ENCODE peak calls at places on chromosomes 3 and 15, in four cellular contexts. S is GM12878, U is HepG2, H is H1. Z is an unnamed sample.

GRCh38 chr3:61053781-61054496 is 197.3 kb downstream of the FHIT start:
- DNase-seq in S (no peak), U (peak; percentile 7), H (no peak), Z (no peak)

GRCh38 chr3:99499235-99499798 is 139.1 kb upstream of the COL8A1 start:
- DNase-seq in S (peak; percentile 16), U (peak; percentile 6), H (no peak), Z (peak; percentile 33)

GRCh38 chr3:100129944-100130343 is 15.6 kb upstream of the FILIP1L start:
- DNase-seq in S (no peak), U (no peak), H (no peak), Z (no peak)

GRCh38 chr3:81699921-81700320 is 61.5 kb downstream of the GBE1 start:
- DNase-seq in S (no peak), U (no peak), H (no peak), Z (no peak)

GRCh38 chr3:148075829-148076716 is 621.6 kb upstream of the AGTR1 start:
- DNase-seq in S (no peak), U (peak; percentile 16), H (no peak), Z (peak; percentile 36)

GRCh38 chr3:107910713-107911259 is 180.0 kb downstream of the CD47 start:
- DNase-seq in S (peak; percentile 24), U (no peak), H (no peak), Z (no peak)

GRCh38 chr3:44923634-44924033 is 49.2 kb downstream of the TGM4 start:
- DNase-seq in S (no peak), U (no peak), H (no peak), Z (no peak)

GRCh38 chr3:43362961-43363360 is 76.6 kb downstream of the SNRK start:
- DNase-seq in S (no peak), U (no peak), H (no peak), Z (no peak)

GRCh38 chr15:42691770-42692169 is 45.2 kb downstream of the CDAN1 start:
- DNase-seq in S (no peak), U (no peak), H (no peak), Z (no peak)

GRCh38 chr3:89032331-89033063 is 74.9 kb upstream of the EPHA3 start:
- DNase-seq in S (no peak), U (no peak), H (no peak), Z (no peak)

GRCh38 chr3:171850968-171851600 is 7.9 kb downstream of the TMEM212 start:
- DNase-seq in S (no peak), U (no peak), H (no peak), Z (no peak)

GRCh38 chr15:52337198-52337853 is 41.7 kb upstream of the MYO5C start:
- DNase-seq in S (no peak), U (peak; percentile 16), H (no peak), Z (no peak)

GRCh38 chr3:195886181-195887141 is 21.9 kb downstream of the TNK2 start:
- DNase-seq in S (no peak), U (no peak), H (no peak), Z (no peak)

GRCh38 chr3:100401674-100402036 is 316 bp downstream of the LNP1 start:
- DNase-seq in S (no peak), U (no peak), H (no peak), Z (no peak)

GRCh38 chr15:79740581-79740980 is 156.2 kb downstream of the MTHFS start:
- DNase-seq in S (no peak), U (no peak), H (no peak), Z (no peak)

GRCh38 chr15:66706225-66706732 is 4.2 kb downstream of the SMAD6 start:
- DNase-seq in S (no peak), U (no peak), H (no peak), Z (no peak)

GRCh38 chr3:56724580-56725142 is 41.6 kb upstream of the TASOR start:
- DNase-seq in S (no peak), U (no peak), H (no peak), Z (no peak)

GRCh38 chr15:31554261-31554660 is 227.6 kb downstream of the KLF13 start:
- DNase-seq in S (no peak), U (no peak), H (no peak), Z (no peak)

GRCh38 chr3:139541156-139541897 is 1.8 kb upstream of the RBP1 start:
- DNase-seq in S (no peak), U (no peak), H (no peak), Z (no peak)

GRCh38 chr3:133561682-133562081 is 11.8 kb upstream of the CDV3 start:
- DNase-seq in S (no peak), U (no peak), H (no peak), Z (no peak)
- TF ChIP-seq SUZ12 in S (no peak), U (no peak), H (no peak), Z (no peak)

GRCh38 chr3:12719541-12719940 is 39.5 kb downstream of the TMEM40 start:
- DNase-seq in S (no peak), U (no peak), H (no peak), Z (no peak)

GRCh38 chr3:12722205-12722604 is 36.9 kb downstream of the TMEM40 start:
- DNase-seq in S (no peak), U (no peak), H (no peak), Z (no peak)

GRCh38 chr3:12714278-12714677 is 44.8 kb downstream of the TMEM40 start:
- DNase-seq in S (no peak), U (no peak), H (no peak), Z (no peak)

GRCh38 chr3:12719984-12720656 is 38.9 kb downstream of the TMEM40 start:
- DNase-seq in S (no peak), U (peak; percentile 84), H (peak; percentile 76), Z (peak; percentile 74)

GRCh38 chr3:12716605-12717121 is 42.4 kb downstream of the TMEM40 start:
- DNase-seq in S (no peak), U (no peak), H (no peak), Z (no peak)
- TF ChIP-seq ZNF274 in S (no peak), U (no peak), H (no peak), Z (no peak)

DNA sequence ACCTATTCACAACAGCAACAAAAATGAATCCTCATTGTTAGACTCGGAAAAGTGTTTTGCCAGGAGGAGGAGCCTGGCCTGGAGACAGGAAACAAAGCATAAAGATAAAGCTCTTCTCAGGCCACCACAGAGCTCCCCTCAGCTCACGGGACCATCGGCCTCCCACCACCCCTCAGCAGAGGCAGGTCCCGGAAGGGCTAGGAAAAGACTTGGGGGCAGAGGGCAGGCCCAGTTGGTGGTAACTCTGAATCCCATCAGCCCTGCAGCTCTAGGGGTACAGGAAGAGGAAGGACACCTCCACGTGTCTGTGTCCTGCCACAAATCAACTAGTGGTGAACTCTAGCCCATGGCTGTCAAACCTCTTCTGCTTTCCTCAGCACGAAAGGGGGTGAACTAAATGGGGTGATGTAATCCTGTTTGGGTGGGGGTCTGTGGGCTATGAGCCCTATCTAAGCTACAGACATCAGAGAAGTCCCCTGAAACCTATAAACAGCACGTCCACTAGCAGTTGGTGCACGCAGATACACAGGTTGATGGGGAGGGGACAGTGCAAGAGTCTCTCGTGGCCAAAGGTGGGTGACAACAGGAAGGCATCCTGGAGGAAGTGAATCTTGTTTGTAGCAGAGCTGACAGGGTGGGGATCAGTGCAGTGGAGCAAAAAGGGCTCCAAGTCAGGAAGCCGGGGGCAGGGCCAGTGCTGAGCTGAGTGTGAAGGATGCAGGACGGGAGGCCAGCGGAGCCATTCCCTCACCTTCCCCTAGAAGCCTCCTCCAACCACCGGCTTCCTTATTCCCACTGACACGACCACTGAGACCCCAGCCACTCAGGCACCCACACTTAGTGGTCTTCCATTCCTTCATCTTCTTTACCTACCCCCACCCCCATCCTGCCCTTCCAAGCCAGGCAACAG is 111.1 kb upstream of the HACD2 start:
- DNase-seq in S (no peak), U (no peak), H (no peak), Z (no peak)
- H3K9ac ChIP-seq in S (no peak overlapping the region), U (no peak overlapping the region), H (no peak overlapping the region), Z (no peak overlapping the region)

GRCh38 chr3:136818851-136819783 is at the start of gene SLC35G2:
- DNase-seq in S (no peak), U (peak; percentile 55), H (peak; percentile 83), Z (no peak)
- TF ChIP-seq SUZ12 in S (peak; percentile 16), U (no peak), H (no peak), Z (no peak)

GRCh38 chr15:68378595-68378994 is 53.4 kb downstream of the ITGA11 start:
- DNase-seq in S (no peak), U (no peak), H (no peak), Z (no peak)
- TF ChIP-seq ZNF274 in S (no peak), U (no peak), H (no peak), Z (no peak)

DNA sequence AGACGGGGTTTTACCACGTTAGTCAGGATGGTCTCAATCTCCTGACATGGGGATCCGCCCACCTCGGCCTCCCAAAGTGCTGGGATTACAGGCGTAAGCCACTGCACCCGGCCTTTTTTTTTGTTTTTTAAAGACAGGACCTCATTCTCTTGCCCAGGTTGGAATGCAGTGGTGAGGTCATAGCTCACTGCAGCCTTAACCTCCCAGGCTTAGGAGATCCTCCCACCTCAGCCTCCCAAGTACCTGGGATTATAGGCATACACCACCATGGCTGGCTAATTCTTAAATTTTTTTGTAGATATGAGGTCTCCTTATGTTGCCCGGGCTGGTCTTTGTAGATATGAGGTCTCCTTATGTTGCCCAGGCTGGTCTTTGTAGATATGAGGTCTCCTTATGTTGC is 82.3 kb upstream of the RNU6-1 start:
- DNase-seq in S (no peak), U (no peak), H (no peak), Z (no peak)
- H3K9ac ChIP-seq in S (no peak overlapping the region), U (no peak overlapping the region), H (no peak overlapping the region), Z (no peak overlapping the region)

DNA sequence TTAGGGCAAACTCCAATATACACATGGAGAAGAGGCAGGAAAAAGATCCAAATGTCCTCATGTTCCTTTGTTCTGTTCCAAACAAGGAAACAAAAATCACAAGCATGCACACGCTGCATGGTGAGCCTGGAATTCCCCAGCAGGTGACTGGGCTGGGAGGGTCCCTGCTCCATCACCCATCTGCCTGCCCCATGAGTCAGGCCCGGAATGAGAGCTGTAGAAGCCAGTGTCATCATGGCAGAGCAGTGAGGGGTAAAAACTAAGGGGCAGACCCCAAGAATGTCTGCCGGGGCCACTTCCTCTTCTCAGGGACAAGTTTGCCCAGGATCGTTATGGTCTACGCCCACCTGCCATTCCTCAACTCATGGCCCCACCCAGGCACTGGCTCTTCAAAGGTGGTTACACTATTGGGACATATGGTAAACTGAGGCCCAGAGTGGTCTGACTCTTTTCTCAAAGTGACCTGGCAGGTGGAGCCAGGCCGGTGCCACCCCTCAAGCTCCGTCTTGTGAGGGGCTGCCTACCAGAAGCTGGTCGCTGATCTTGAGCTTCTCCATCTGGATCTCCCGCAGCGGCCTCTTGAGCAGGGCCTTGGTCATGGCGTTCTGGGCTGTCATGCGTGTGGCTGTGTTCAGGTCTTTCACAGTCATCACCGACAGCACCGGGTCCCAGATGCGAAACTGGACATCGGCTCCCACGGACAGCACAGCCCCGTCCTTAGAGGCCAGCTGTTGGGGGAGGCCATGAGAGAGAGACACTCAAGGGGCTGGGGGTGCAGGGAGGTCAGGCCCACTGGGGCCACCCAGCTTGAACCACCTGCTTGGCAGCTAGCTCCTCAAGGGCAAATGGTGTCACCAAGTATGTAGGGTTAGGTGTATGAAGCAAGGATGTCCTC is 3.8 kb downstream of the STOML1 start:
- DNase-seq in S (no peak), U (no peak), H (no peak), Z (no peak)
- TF ChIP-seq SUZ12 in S (no peak), U (no peak), H (no peak), Z (no peak)

Z was measured in NT2/D1.